ENCODE peak calls at places on chromosomes 12 and 14, in ten cellular contexts. K, L, G, J, E, Y, X, V, M and H are unnamed samples. For H3K27me3, the result is how much of the 10 kb centered on the place peaks cover.

GRCh38 chr14:104931323-104931770 is 6.7 kb downstream of the PLD4 start:
- DNase-seq in K (no peak), X (no peak), Y (no peak), V (no peak), E (no peak), G (no peak), J (no peak), L (no peak), M (no peak), H (no peak)

GRCh38 chr14:55794655-55795583 is 214.9 kb downstream of the KTN1 start:
- DNase-seq in K (peak), L (no peak), G (no peak), Y (no peak), J (no peak), V (no peak), X (no peak), M (peak), E (no peak), H (no peak)

GRCh38 chr12:41264281-41264680 is 76.2 kb downstream of the PDZRN4 start:
- DNase-seq in G (peak), V (no peak), M (no peak), L (no peak), Y (no peak), K (no peak), E (no peak), J (no peak), X (no peak), H (no peak)

GRCh38 chr14:28707814-28708213 is 58.8 kb upstream of the FOXG1 start:
- DNase-seq in V (no peak), G (no peak), X (no peak), L (no peak), E (no peak), K (no peak), Y (no peak), J (no peak), M (no peak), H (no peak)

GRCh38 chr12:4780624-4781023 is 60.4 kb downstream of the GALNT8 start:
- DNase-seq in Y (no peak), J (no peak), X (peak), K (no peak), V (no peak), E (no peak), L (no peak), G (no peak), M (no peak), H (no peak)

GRCh38 chr14:92635031-92635430 is 113.4 kb downstream of the LGMN start:
- DNase-seq in V (no peak), X (no peak), M (no peak), J (no peak), G (no peak), K (no peak), L (no peak), Y (no peak), E (no peak), H (no peak)

GRCh38 chr12:128864516-128865186 is 11.4 kb downstream of the GLT1D1 start:
- DNase-seq in E (no peak), K (no peak), G (no peak), M (no peak), X (no peak), L (no peak), J (peak), Y (no peak), V (no peak), H (no peak)

GRCh38 chr12:127393896-127394295 is 873.1 kb upstream of the TMEM132C start:
- DNase-seq in K (no peak), J (no peak), G (no peak), V (no peak), M (no peak), Y (no peak), X (no peak), E (no peak), L (no peak), H (no peak)

GRCh38 chr12:110741795-110742717 is 635 bp downstream of the PPP1CC start:
- DNase-seq in K (peak), E (peak), V (peak), Y (no peak), L (peak), J (peak), X (no peak), G (peak), M (peak), H (no peak)

GRCh38 chr12:42468341-42468821 is 121.2 kb downstream of the PRICKLE1 start:
- DNase-seq in E (no peak), X (no peak), J (no peak), M (no peak), Y (no peak), L (no peak), V (no peak), G (no peak), K (no peak), H (no peak)

GRCh38 chr14:105919458-105920150 is 393.2 kb downstream of the TMEM121 start:
- DNase-seq in J (no peak), E (no peak), M (no peak), V (no peak), X (peak), L (no peak), K (no peak), G (no peak), Y (peak), H (no peak)

GRCh38 chr14:97217094-97217885 is 420.1 kb downstream of the VRK1 start:
- DNase-seq in Y (no peak), G (peak), V (no peak), M (peak), J (no peak), K (no peak), E (no peak), L (no peak), X (no peak), H (no peak)

GRCh38 chr12:12835378-12836145 is 22.4 kb downstream of the DDX47 start:
- DNase-seq in E (no peak), X (no peak), J (no peak), L (no peak), K (no peak), V (no peak), Y (no peak), G (no peak), M (peak), H (no peak)

GRCh38 chr14:23174785-23175184 is 8.7 kb downstream of the SLC7A8 start:
- DNase-seq in E (no peak), Y (no peak), M (no peak), V (no peak), G (peak), L (no peak), K (no peak), J (no peak), X (no peak), H (no peak)

GRCh38 chr12:15158114-15158513 is 63.1 kb downstream of the RERG start:
- DNase-seq in L (no peak), G (no peak), E (no peak), X (no peak), M (no peak), J (peak), K (no peak), Y (no peak), V (no peak), H (no peak)

GRCh38 chr14:105474478-105475268 is at the start of gene CRIP2:
- DNase-seq in V (no peak), K (no peak), M (peak), G (peak), L (no peak), X (no peak), Y (no peak), J (no peak), E (no peak), H (peak)

GRCh38 chr14:94423465-94424056 is 29.0 kb downstream of the SERPINA11 start:
- DNase-seq in K (peak), E (peak), X (peak), M (peak), J (peak), G (peak), V (peak), Y (peak), L (peak), H (no peak)

GRCh38 chr14:66070542-66071319 is 415.4 kb upstream of the CCDC196 start:
- DNase-seq in L (peak), X (no peak), G (peak), Y (no peak), E (peak), K (peak), V (peak), M (peak), J (no peak), H (peak)

GRCh38 chr14:99572173-99572999 is 31.6 kb downstream of the CCDC85C start:
- DNase-seq in X (no peak), L (peak), E (no peak), M (peak), J (no peak), K (peak), G (no peak), Y (no peak), V (no peak), H (no peak)

GRCh38 chr14:104206281-104206904 is 68.0 kb downstream of the KIF26A start:
- DNase-seq in Y (no peak), J (no peak), V (peak), K (peak), L (peak), X (no peak), E (no peak), G (no peak), M (peak), H (no peak)

GRCh38 chr14:67513631-67514108 is 19.4 kb upstream of the PLEKHH1 start:
- DNase-seq in V (no peak), L (no peak), G (no peak), J (no peak), K (peak), M (no peak), Y (no peak), E (no peak), X (no peak), H (no peak)

GRCh38 chr12:49748306-49748705 is 6.9 kb downstream of the TMBIM6 start:
- DNase-seq in M (peak), E (no peak), L (no peak), V (no peak), G (no peak), Y (no peak), X (no peak), J (no peak), K (no peak), H (no peak)

GRCh38 chr14:63881926-63882325 is 29.1 kb downstream of the SYNE2 start:
- DNase-seq in G (no peak), X (peak), L (no peak), V (no peak), K (no peak), J (no peak), Y (no peak), M (no peak), E (no peak), H (no peak)

GRCh38 chr14:101466456-101467180 is 94.7 kb upstream of the DIO3 start:
- DNase-seq in K (no peak), L (no peak), V (no peak), J (no peak), X (no peak), G (no peak), M (no peak), Y (no peak), E (no peak), H (no peak)

GRCh38 chr14:94775082-94775874 is 5.4 kb upstream of the GSC start:
- DNase-seq in J (no peak), Y (no peak), X (no peak), G (peak), L (no peak), E (no peak), V (no peak), M (peak), K (no peak), H (no peak)

GRCh38 chr12:32419520-32419960 is 20.2 kb downstream of the FGD4 start:
- DNase-seq in M (peak), G (no peak), Y (no peak), K (no peak), V (no peak), L (no peak), E (no peak), X (no peak), J (no peak), H (no peak)

GRCh38 chr12:91717804-91718203 is 427.8 kb downstream of the BTG1 start:
- DNase-seq in V (no peak), X (no peak), J (no peak), M (no peak), K (no peak), G (no peak), E (no peak), L (no peak), Y (no peak), H (no peak)

GRCh38 chr14:53979747-53980642 is 23.4 kb upstream of the BMP4 start:
- DNase-seq in Y (no peak), L (peak), E (no peak), M (peak), X (peak), G (peak), K (no peak), J (no peak), V (no peak), H (no peak)

GRCh38 chr12:13386269-13387039 is 189.9 kb downstream of the EMP1 start:
- DNase-seq in M (no peak), Y (no peak), G (no peak), V (no peak), J (no peak), K (no peak), E (no peak), L (no peak), X (no peak), H (no peak)

GRCh38 chr12:6979453-6979852 is 8.7 kb downstream of the EMG1 start:
- DNase-seq in G (no peak), K (no peak), J (no peak), X (no peak), Y (no peak), V (no peak), M (no peak), L (no peak), E (no peak), H (no peak)

GRCh38 chr12:6979021-6979420 is 8.3 kb downstream of the EMG1 start:
- DNase-seq in J (no peak), X (no peak), V (no peak), M (no peak), Y (no peak), G (no peak), K (no peak), E (no peak), L (no peak), H (no peak)

GRCh38 chr12:6978188-6978986 is 7.7 kb downstream of the EMG1 start:
- DNase-seq in M (no peak), J (no peak), V (no peak), E (no peak), X (no peak), G (no peak), L (no peak), K (no peak), Y (no peak), H (no peak)

GRCh38 chr12:6975297-6976032 is 4.8 kb downstream of the EMG1 start:
- DNase-seq in M (no peak), V (no peak), G (no peak), L (no peak), X (no peak), E (no peak), J (no peak), K (no peak), Y (no peak), H (no peak)

DNA sequence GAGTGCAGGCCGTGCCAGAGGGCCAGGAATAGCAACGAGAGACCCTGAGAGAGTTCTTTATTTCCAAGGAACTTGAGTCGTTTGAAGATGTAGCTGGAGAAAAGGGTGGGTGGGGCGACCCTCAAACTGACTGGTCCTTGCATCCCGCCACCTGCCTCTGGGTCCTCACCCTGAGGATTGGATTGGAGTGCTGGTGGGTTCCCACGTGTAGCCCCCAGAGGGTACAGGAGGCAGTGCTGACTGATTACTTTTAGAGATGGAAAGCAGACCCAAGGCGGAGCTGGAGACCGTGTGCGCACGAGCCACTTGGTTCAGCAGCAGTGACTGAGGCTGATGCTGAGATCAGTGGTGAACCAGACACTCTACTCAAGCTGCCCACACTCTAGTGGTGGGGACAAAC is 6.9 kb downstream of the EMG1 start:
- DNase-seq in J (no peak), L (no peak), X (no peak), K (no peak), G (no peak), Y (no peak), M (no peak), E (no peak), V (no peak), H (no peak)
- H3K27ac ChIP-seq in J (no peak), L (no peak), X (no peak), K (no peak), G (no peak), Y (no peak), M (no peak), E (no peak), V (no peak), H (no peak)

GRCh38 chr12:107477018-107477417 is 208.6 kb upstream of the PWP1 start:
- DNase-seq in Y (no peak), G (no peak), V (no peak), X (no peak), L (no peak), E (no peak), J (no peak), K (no peak), M (no peak), H (no peak)

GRCh38 chr12:107478881-107479280 is 206.7 kb upstream of the PWP1 start:
- DNase-seq in L (no peak), X (no peak), E (no peak), G (no peak), V (no peak), K (no peak), M (no peak), J (no peak), Y (no peak), H (no peak)

GRCh38 chr12:107480836-107481608 is 204.6 kb upstream of the PWP1 start:
- DNase-seq in M (no peak), V (no peak), X (no peak), L (no peak), E (no peak), G (no peak), K (no peak), J (no peak), Y (no peak), H (no peak)

GRCh38 chr12:107475900-107476299 is 209.7 kb upstream of the PWP1 start:
- DNase-seq in E (no peak), Y (no peak), L (no peak), M (no peak), G (no peak), J (no peak), V (no peak), K (no peak), X (no peak), H (no peak)

DNA sequence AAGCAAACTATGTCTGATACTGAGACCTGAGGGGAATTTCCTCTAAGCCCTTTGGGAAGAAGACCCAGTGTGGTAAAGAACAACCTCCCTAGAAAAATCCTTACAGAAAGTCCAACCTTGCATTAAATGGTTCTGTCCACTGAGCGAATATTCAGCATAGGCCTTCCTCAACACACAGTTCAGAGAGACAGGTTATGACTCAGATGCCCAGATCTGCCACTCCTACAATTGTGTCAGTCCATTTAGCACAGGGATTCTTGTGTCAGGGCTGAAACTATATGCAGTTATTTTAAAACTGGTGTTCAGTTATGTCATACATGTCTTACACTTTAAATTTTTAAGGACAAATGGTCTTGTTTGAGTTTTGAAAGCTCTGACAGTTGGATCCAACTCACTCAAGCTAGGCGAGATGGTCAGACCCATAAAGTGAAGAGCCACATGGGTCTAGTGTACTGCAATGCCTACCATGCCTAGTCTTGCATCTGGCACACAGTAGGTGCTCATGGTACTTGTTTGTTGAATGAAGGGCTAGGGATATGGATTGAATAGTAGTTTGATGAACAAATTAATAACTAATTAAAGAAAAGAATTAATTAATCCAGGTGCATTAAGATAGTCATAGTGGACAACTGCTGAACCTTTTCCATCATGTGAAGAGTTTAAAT is 207.5 kb upstream of the PWP1 start:
- DNase-seq in V (no peak), M (no peak), J (no peak), G (no peak), E (no peak), K (no peak), L (no peak), Y (no peak), X (no peak), H (no peak)
- H3K4me3 ChIP-seq in V (no peak), M (no peak), J (no peak), G (no peak), E (no peak), K (no peak), L (no peak), Y (no peak), X (no peak), H (no peak)

GRCh38 chr12:125193376-125193775 is 128.1 kb downstream of the AACS start:
- DNase-seq in M (no peak), L (no peak), X (no peak), V (no peak), J (no peak), G (no peak), E (no peak), K (no peak), Y (no peak), H (no peak)

GRCh38 chr12:125191361-125192087 is 126.3 kb downstream of the AACS start:
- DNase-seq in J (no peak), L (no peak), Y (no peak), X (no peak), K (no peak), V (no peak), G (no peak), M (no peak), E (no peak), H (no peak)

GRCh38 chr12:125194999-125195398 is 129.8 kb downstream of the AACS start:
- DNase-seq in E (no peak), X (no peak), M (no peak), V (no peak), L (no peak), K (no peak), G (no peak), J (no peak), Y (no peak), H (no peak)

GRCh38 chr12:125192690-125193221 is 127.5 kb downstream of the AACS start:
- DNase-seq in Y (no peak), M (no peak), L (no peak), K (no peak), V (no peak), X (no peak), J (no peak), E (no peak), G (peak), H (no peak)

DNA sequence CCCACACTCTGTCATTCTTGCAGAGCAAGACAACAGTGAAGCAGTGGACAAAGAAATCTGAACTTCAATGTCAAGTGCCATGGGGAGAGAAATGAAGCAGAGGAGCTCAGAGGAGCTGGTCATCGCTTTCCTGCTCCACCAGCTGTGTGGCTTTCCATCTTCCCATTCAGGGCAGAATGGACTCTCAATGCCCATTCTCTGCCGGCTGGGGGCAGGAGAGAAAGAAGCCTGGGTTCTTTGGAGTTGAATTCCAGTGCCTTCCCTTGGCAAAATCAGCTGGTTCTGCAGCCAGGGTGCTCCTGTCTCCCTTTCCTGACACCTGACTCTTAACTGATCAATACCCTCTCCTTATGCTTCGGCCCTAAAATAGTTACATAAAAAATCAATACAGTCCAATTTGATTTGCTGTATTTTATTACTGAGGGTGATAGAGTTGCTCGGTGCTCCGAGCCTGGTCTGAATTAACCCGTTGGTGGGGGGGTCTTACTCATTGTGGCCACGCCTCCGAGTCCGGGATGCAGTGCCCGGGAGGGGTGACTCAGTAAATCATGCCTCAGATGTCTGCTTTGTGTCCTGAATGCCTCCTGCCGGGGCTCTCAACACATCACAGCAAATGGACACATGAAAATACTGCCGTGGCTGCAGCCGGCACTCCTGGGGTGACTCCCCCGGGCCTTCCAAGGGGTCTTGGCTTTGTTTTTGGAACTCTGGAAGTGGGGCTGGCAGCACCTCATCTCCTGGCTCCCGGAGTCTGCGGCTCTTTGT is 128.7 kb downstream of the AACS start:
- DNase-seq in V (no peak), M (peak), E (no peak), K (no peak), X (no peak), J (no peak), L (no peak), Y (no peak), G (peak), H (no peak)
- H3K27me3 ChIP-seq in V (half or more), M (under half), E (under half), K (under half), X (under half), J (under half), L (under half), Y (under half), G (under half), H (under half)

DNA sequence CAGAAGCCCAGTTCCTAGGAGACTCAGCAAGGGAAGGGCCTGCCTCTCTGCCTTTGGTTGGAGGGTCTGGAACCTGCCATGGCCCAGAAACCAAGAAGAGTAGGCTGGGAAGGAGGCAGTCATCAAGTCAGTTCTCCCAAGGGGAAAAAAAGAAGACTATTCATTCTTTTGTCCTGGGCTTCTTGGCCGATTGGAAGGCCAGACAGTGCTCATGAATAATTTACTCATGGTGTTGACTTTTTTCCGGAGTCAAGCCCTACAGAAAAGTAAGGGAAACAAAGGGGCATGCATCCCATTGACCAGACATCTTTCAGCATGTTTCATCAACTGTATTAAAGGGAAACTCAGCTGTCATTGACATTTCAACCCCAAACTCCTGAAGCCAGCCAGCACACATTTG is 168.1 kb downstream of the PRKCH start:
- DNase-seq in X (no peak), G (no peak), J (no peak), Y (no peak), E (no peak), L (no peak), V (no peak), K (no peak), M (no peak), H (no peak)
- H3K27ac ChIP-seq in X (peak), G (no peak), J (peak), Y (peak), E (no peak), L (peak), V (peak), K (peak), M (no peak), H (no peak)